ENCODE peak calls at places on chromosomes 4 and X, in six cellular contexts. One of them, this sample, is unnamed. For H3K4me1, the result is how much of the 10 kb centered on the place peaks cover.

GRCh38 chr4:182827981-182828677 is 89.1 kb downstream of the DCTD start:
- DNase-seq in right cardiac atrium: no peak
- DNase-seq in lung: no peak
- DNase-seq in body of pancreas: no peak
- DNase-seq in A549: no peak
- DNase-seq in mucosa of descending colon: no peak
- DNase-seq in this sample: no peak

GRCh38 chrX:19627081-19627480 is 111.8 kb upstream of the MAP3K15 start:
- DNase-seq in mucosa of descending colon: no peak
- DNase-seq in lung: no peak
- DNase-seq in right cardiac atrium: peak
- DNase-seq in body of pancreas: no peak
- DNase-seq in A549: no peak
- DNase-seq in this sample: no peak

GRCh38 chr4:37767546-37767945 is 58.9 kb upstream of the PGM2 start:
- DNase-seq in body of pancreas: peak
- DNase-seq in right cardiac atrium: peak
- DNase-seq in mucosa of descending colon: peak
- DNase-seq in A549: no peak
- DNase-seq in lung: peak
- DNase-seq in this sample: peak

GRCh38 chrX:107728342-107729099 is 47.1 kb downstream of the TSC22D3 start:
- DNase-seq in A549: no peak
- DNase-seq in mucosa of descending colon: no peak
- DNase-seq in body of pancreas: no peak
- DNase-seq in lung: no peak
- DNase-seq in right cardiac atrium: no peak
- DNase-seq in this sample: no peak

GRCh38 chrX:96372313-96373046 is 312.2 kb upstream of the DIAPH2 start:
- DNase-seq in right cardiac atrium: no peak
- DNase-seq in A549: peak
- DNase-seq in mucosa of descending colon: peak
- DNase-seq in body of pancreas: peak
- DNase-seq in lung: no peak
- DNase-seq in this sample: no peak

GRCh38 chr4:10965196-10965595 is 280.6 kb upstream of the CLNK start:
- DNase-seq in mucosa of descending colon: no peak
- DNase-seq in body of pancreas: no peak
- DNase-seq in right cardiac atrium: no peak
- DNase-seq in lung: no peak
- DNase-seq in A549: no peak
- DNase-seq in this sample: no peak

GRCh38 chrX:55867254-55867653 is 149.7 kb downstream of the RRAGB start:
- DNase-seq in lung: no peak
- DNase-seq in right cardiac atrium: no peak
- DNase-seq in mucosa of descending colon: peak
- DNase-seq in A549: no peak
- DNase-seq in body of pancreas: no peak
- DNase-seq in this sample: no peak

GRCh38 chr4:8516996-8517550 is 63.1 kb upstream of the GPR78 start:
- DNase-seq in lung: no peak
- DNase-seq in mucosa of descending colon: no peak
- DNase-seq in A549: no peak
- DNase-seq in right cardiac atrium: no peak
- DNase-seq in body of pancreas: no peak
- DNase-seq in this sample: no peak

GRCh38 chr4:180636696-180637095 is 1606.5 kb upstream of the TENM3 start:
- DNase-seq in body of pancreas: no peak
- DNase-seq in mucosa of descending colon: no peak
- DNase-seq in right cardiac atrium: no peak
- DNase-seq in lung: no peak
- DNase-seq in A549: no peak
- DNase-seq in this sample: no peak

GRCh38 chr4:75003979-75004378 is 71.1 kb downstream of the PARM1 start:
- DNase-seq in A549: no peak
- DNase-seq in right cardiac atrium: no peak
- DNase-seq in lung: no peak
- DNase-seq in mucosa of descending colon: no peak
- DNase-seq in body of pancreas: no peak
- DNase-seq in this sample: no peak

GRCh38 chr4:30714408-30715031 is 5.6 kb upstream of the PCDH7 start:
- DNase-seq in body of pancreas: peak
- DNase-seq in right cardiac atrium: peak
- DNase-seq in A549: peak
- DNase-seq in lung: no peak
- DNase-seq in mucosa of descending colon: peak
- DNase-seq in this sample: no peak

GRCh38 chr4:144970597-144970996 is 127.4 kb downstream of the ANAPC10 start:
- DNase-seq in body of pancreas: no peak
- DNase-seq in mucosa of descending colon: no peak
- DNase-seq in lung: no peak
- DNase-seq in A549: no peak
- DNase-seq in right cardiac atrium: no peak
- DNase-seq in this sample: no peak

GRCh38 chr4:155473420-155474095 is 96.8 kb upstream of the MAP9 start:
- DNase-seq in lung: no peak
- DNase-seq in A549: no peak
- DNase-seq in mucosa of descending colon: no peak
- DNase-seq in body of pancreas: no peak
- DNase-seq in right cardiac atrium: no peak
- DNase-seq in this sample: no peak

GRCh38 chr4:74608151-74608949 is 163.4 kb downstream of the AREG start:
- DNase-seq in body of pancreas: no peak
- DNase-seq in mucosa of descending colon: no peak
- DNase-seq in A549: peak
- DNase-seq in lung: no peak
- DNase-seq in right cardiac atrium: no peak
- DNase-seq in this sample: no peak

DNA sequence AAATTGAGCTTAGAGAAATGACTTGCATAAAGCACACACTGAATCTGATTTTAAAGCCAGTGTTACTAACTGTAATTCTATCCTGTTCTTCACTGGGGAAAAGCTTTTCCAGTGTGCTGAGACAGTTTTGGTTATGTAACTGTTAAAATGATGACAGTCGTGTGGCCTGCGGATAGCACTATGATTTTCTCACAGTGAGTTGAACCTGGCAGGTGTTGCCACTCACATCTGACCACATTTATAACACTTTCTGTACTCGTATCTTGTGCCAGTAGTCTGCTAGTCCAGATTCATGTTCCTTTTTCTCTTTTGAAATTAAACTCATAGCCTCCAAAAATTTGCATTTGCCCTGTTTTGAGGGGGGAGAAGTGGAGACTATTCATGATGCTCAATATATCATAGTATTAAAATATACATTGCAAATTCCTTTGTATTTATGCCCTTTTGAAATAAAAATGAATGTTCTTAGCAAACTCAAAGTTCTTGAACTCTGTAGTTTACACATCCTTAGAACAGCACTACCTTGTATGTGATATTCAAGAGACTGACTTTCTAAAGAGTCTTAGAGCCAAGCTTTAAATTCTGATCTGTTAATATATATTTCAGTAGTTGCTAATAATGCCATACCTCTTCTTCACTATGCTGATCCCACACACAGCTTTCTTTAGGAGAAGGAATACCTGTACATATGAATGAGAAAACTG is 132.3 kb downstream of the PDLIM5 start:
- DNase-seq in body of pancreas: no peak
- DNase-seq in A549: no peak
- DNase-seq in lung: no peak
- DNase-seq in mucosa of descending colon: no peak
- DNase-seq in right cardiac atrium: no peak
- DNase-seq in this sample: no peak
- H3K4me1 ChIP-seq in body of pancreas: under half
- H3K4me1 ChIP-seq in A549: under half
- H3K4me1 ChIP-seq in lung: under half
- H3K4me1 ChIP-seq in mucosa of descending colon: under half
- H3K4me1 ChIP-seq in right cardiac atrium: under half
- H3K4me1 ChIP-seq in this sample: under half

GRCh38 chr4:68347845-68348244 is 2.0 kb downstream of the YTHDC1 start:
- DNase-seq in A549: no peak
- DNase-seq in right cardiac atrium: no peak
- DNase-seq in mucosa of descending colon: no peak
- DNase-seq in lung: no peak
- DNase-seq in body of pancreas: no peak
- DNase-seq in this sample: no peak

GRCh38 chr4:68348577-68348976 is 1.3 kb downstream of the YTHDC1 start:
- DNase-seq in mucosa of descending colon: no peak
- DNase-seq in lung: no peak
- DNase-seq in A549: no peak
- DNase-seq in right cardiac atrium: no peak
- DNase-seq in body of pancreas: no peak
- DNase-seq in this sample: no peak

GRCh38 chr4:68344049-68344448 is 5.8 kb downstream of the YTHDC1 start:
- DNase-seq in lung: no peak
- DNase-seq in A549: no peak
- DNase-seq in mucosa of descending colon: no peak
- DNase-seq in right cardiac atrium: no peak
- DNase-seq in body of pancreas: no peak
- DNase-seq in this sample: no peak

GRCh38 chr4:68344785-68345184 is 5.1 kb downstream of the YTHDC1 start:
- DNase-seq in mucosa of descending colon: no peak
- DNase-seq in A549: no peak
- DNase-seq in body of pancreas: no peak
- DNase-seq in right cardiac atrium: no peak
- DNase-seq in lung: no peak
- DNase-seq in this sample: no peak

GRCh38 chr4:68346461-68346860 is 3.4 kb downstream of the YTHDC1 start:
- DNase-seq in body of pancreas: no peak
- DNase-seq in A549: peak
- DNase-seq in mucosa of descending colon: no peak
- DNase-seq in lung: no peak
- DNase-seq in right cardiac atrium: no peak
- DNase-seq in this sample: no peak
- H3K4me1 ChIP-seq in body of pancreas: half or more
- H3K4me1 ChIP-seq in A549: half or more
- H3K4me1 ChIP-seq in mucosa of descending colon: under half
- H3K4me1 ChIP-seq in lung: under half
- H3K4me1 ChIP-seq in right cardiac atrium: under half
- H3K4me1 ChIP-seq in this sample: under half

GRCh38 chr4:83216856-83217683 is 67.5 kb downstream of the COQ2 start:
- DNase-seq in mucosa of descending colon: no peak
- DNase-seq in right cardiac atrium: no peak
- DNase-seq in body of pancreas: no peak
- DNase-seq in A549: no peak
- DNase-seq in lung: no peak
- DNase-seq in this sample: no peak

GRCh38 chr4:83217721-83218522 is 66.7 kb downstream of the COQ2 start:
- DNase-seq in mucosa of descending colon: peak
- DNase-seq in body of pancreas: peak
- DNase-seq in lung: no peak
- DNase-seq in A549: no peak
- DNase-seq in right cardiac atrium: no peak
- DNase-seq in this sample: peak

GRCh38 chr4:83219991-83220360 is 64.6 kb downstream of the COQ2 start:
- DNase-seq in mucosa of descending colon: no peak
- DNase-seq in right cardiac atrium: no peak
- DNase-seq in lung: no peak
- DNase-seq in A549: no peak
- DNase-seq in body of pancreas: no peak
- DNase-seq in this sample: no peak

GRCh38 chr4:83221897-83222441 is 62.6 kb downstream of the COQ2 start:
- DNase-seq in right cardiac atrium: no peak
- DNase-seq in A549: no peak
- DNase-seq in body of pancreas: no peak
- DNase-seq in lung: no peak
- DNase-seq in mucosa of descending colon: no peak
- DNase-seq in this sample: no peak

GRCh38 chr4:83219344-83219990 is 65.1 kb downstream of the COQ2 start:
- DNase-seq in right cardiac atrium: peak
- DNase-seq in lung: no peak
- DNase-seq in mucosa of descending colon: peak
- DNase-seq in body of pancreas: peak
- DNase-seq in A549: no peak
- DNase-seq in this sample: peak
- H3K4me1 ChIP-seq in right cardiac atrium: under half
- H3K4me1 ChIP-seq in lung: under half
- H3K4me1 ChIP-seq in mucosa of descending colon: under half
- H3K4me1 ChIP-seq in body of pancreas: under half
- H3K4me1 ChIP-seq in A549: under half
- H3K4me1 ChIP-seq in this sample: under half

DNA sequence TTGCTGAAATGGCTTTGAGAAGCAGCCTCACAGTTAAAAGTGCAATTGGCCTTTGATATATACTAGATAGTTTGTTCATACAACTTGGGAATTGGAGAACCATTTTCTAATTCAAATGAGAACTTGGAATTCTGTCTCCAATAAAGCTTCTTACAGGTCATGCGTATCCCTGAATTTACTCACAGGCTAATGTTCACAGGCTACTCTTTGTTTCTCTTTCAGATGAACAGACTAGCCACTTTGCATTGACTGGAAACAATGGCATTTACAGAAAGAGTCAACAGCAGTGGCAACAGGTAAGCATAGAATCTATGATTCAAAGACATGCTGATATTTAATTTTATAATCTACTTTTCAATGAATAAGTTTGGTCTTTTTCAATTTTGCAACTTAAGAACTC is 13.5 kb downstream of the AFF1 start:
- DNase-seq in body of pancreas: no peak
- DNase-seq in lung: no peak
- DNase-seq in A549: no peak
- DNase-seq in right cardiac atrium: no peak
- DNase-seq in mucosa of descending colon: no peak
- DNase-seq in this sample: no peak
- H3K4me1 ChIP-seq in body of pancreas: under half
- H3K4me1 ChIP-seq in lung: under half
- H3K4me1 ChIP-seq in A549: under half
- H3K4me1 ChIP-seq in right cardiac atrium: under half
- H3K4me1 ChIP-seq in mucosa of descending colon: under half
- H3K4me1 ChIP-seq in this sample: under half